ENCODE peak calls at places on chromosomes 13 and 19, in nine cellular contexts. L is hepatocyte, X is PC-3, I is GM23248, J is SK-N-SH, D is GM23338, F is HCT116, V is neural progenitor cell, N is MM.1S. T is an unnamed sample.

GRCh38 chr13:82011355-82011754 is 1670.4 kb upstream of the SPRY2 start:
- DNase-seq in L (no peak), F (no peak), J (no peak), N (no peak), D (peak), V (no peak), I (no peak), X (no peak), T (no peak)

GRCh38 chr19:46009530-46010510 is 13.0 kb downstream of the PGLYRP1 start:
- DNase-seq in N (peak), L (peak), D (peak), V (peak), X (peak), F (peak), I (peak), J (peak), T (peak)

GRCh38 chr19:36819130-36819630 is 19.0 kb downstream of the ZNF790 start:
- DNase-seq in V (no peak), X (no peak), F (no peak), L (no peak), J (no peak), D (peak), N (no peak), I (peak), T (no peak)

GRCh38 chr13:92896842-92897241 is 329.8 kb upstream of the GPC6 start:
- DNase-seq in L (peak), J (peak), V (peak), I (peak), X (peak), F (no peak), N (peak), D (peak), T (peak)

GRCh38 chr19:18433735-18434398 is 4.1 kb downstream of the ISYNA1 start:
- DNase-seq in L (no peak), N (no peak), V (peak), D (peak), X (no peak), F (no peak), I (no peak), J (peak), T (no peak)

GRCh38 chr13:26024558-26024957 is 27.3 kb downstream of the SHISA2 start:
- DNase-seq in F (no peak), L (no peak), X (no peak), N (no peak), D (no peak), J (no peak), V (peak), I (no peak), T (no peak)

GRCh38 chr13:113441661-113442060 is 11.6 kb downstream of the ADPRHL1 start:
- DNase-seq in I (no peak), D (no peak), N (no peak), L (no peak), F (no peak), X (no peak), J (no peak), V (no peak), T (no peak)

GRCh38 chr13:111964411-111965035 is 102.4 kb upstream of the SOX1 start:
- DNase-seq in J (no peak), D (no peak), I (no peak), X (no peak), F (no peak), V (no peak), N (no peak), L (no peak), T (no peak)

GRCh38 chr13:56510836-56511235 is 629.9 kb upstream of the PRR20A start:
- DNase-seq in I (no peak), F (no peak), D (no peak), L (no peak), V (no peak), X (no peak), J (no peak), N (no peak), T (no peak)

GRCh38 chr13:34347784-34348573 is 530.0 kb downstream of the RFC3 start:
- DNase-seq in J (no peak), D (peak), L (peak), V (no peak), F (no peak), I (no peak), N (no peak), X (peak), T (no peak)

GRCh38 chr13:27374126-27374613 is 50.2 kb upstream of the GTF3A start:
- DNase-seq in I (peak), N (no peak), X (peak), J (no peak), F (no peak), V (no peak), L (no peak), D (no peak), T (no peak)

GRCh38 chr19:29086182-29086581 is 126.8 kb downstream of the UQCRFS1 start:
- DNase-seq in I (no peak), D (no peak), V (no peak), N (no peak), L (peak), X (no peak), J (no peak), F (no peak), T (no peak)

GRCh38 chr19:30263719-30264440 is 108.3 kb upstream of the ZNF536 start:
- DNase-seq in N (no peak), L (no peak), J (peak), V (no peak), I (peak), F (no peak), D (no peak), X (no peak), T (no peak)

GRCh38 chr13:21458457-21458815 is 667 bp downstream of the ZDHHC20 start:
- DNase-seq in D (peak), L (peak), X (peak), N (peak), F (no peak), I (peak), J (peak), V (peak), T (peak)

GRCh38 chr19:42233638-42234292 is 8.6 kb downstream of the GSK3A start:
- DNase-seq in X (no peak), J (no peak), N (no peak), L (peak), I (no peak), F (no peak), V (no peak), D (no peak), T (no peak)

GRCh38 chr19:18468517-18468916 is 30.6 kb upstream of the ISYNA1 start:
- DNase-seq in L (no peak), V (no peak), J (no peak), F (no peak), N (no peak), I (peak), D (no peak), X (peak), T (no peak)

GRCh38 chr19:46408611-46409039 is 4.7 kb downstream of the CCDC8 start:
- DNase-seq in N (no peak), X (no peak), L (peak), J (no peak), I (peak), F (no peak), V (peak), D (no peak), T (no peak)

GRCh38 chr13:44459674-44460073 is 86.0 kb downstream of the SERP2 start:
- DNase-seq in J (no peak), D (no peak), I (no peak), X (no peak), L (no peak), N (no peak), F (no peak), V (no peak), T (no peak)

GRCh38 chr19:17555929-17556813 is 722 bp downstream of the COLGALT1 start:
- DNase-seq in N (peak), V (peak), D (peak), F (no peak), L (peak), J (peak), X (peak), I (peak), T (peak)

GRCh38 chr13:85828094-85828684 is 29.0 kb upstream of the SLITRK6 start:
- DNase-seq in L (peak), X (peak), N (peak), I (peak), J (peak), D (peak), V (peak), F (peak), T (peak)

GRCh38 chr19:42480335-42481095 is 37.8 kb upstream of the CXCL17 start:
- DNase-seq in F (no peak), X (peak), N (no peak), D (no peak), I (peak), J (no peak), V (no peak), L (peak), T (no peak)

GRCh38 chr19:46206176-46206575 is 23.4 kb upstream of the IGFL1 start:
- DNase-seq in X (peak), L (no peak), F (no peak), D (no peak), I (no peak), N (no peak), J (no peak), V (no peak), T (no peak)

GRCh38 chr13:72808917-72809500 is 27.1 kb downstream of the PIBF1 start:
- DNase-seq in F (no peak), J (peak), V (peak), I (peak), X (peak), L (peak), N (peak), D (peak), T (peak)
- TF ChIP-seq EZH2phosphoT487 in F (no peak), J (no peak), V (no peak), I (no peak), X (no peak), L (no peak), N (no peak), D (no peak), T (no peak)

DNA sequence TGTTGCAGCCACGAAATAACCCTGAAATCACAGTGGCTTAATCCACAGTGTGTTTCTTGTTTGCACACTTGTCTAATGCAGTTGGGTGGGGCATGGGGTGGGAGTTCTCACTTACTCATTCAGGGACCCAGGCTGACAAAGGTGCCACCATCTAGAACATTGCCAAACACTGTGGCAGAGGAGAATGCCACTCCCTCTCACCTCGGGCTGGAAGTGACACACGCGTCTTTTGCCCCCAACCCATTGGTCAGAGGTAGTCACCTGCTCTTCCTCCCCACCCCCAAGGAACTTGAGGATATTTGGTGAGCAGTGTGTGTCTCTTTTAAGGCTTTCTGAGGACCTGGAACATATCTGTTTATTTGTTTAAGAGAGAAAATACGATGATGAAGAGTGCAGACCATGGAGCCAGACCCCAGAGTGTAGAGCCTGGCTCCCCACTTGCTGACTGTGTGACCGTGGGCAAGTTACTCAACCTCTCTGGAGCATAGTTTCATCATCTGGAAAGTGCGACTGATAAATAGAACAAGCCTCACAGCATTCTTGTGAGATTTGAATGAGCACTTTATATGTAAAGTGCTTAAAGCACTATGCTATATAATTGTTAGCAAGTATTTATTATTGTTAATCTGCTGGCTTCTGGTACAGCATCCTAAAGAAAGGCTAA is 17.4 kb downstream of the GPR183 start:
- DNase-seq in I (no peak), J (no peak), V (no peak), D (no peak), L (no peak), N (no peak), X (no peak), F (no peak), T (no peak)
- TF ChIP-seq EZH2phosphoT487 in I (no peak), J (no peak), V (no peak), D (no peak), L (no peak), N (no peak), X (no peak), F (no peak), T (no peak)

GRCh38 chr19:4140237-4140711 is 13.2 kb upstream of the CREB3L3 start:
- DNase-seq in V (peak), X (peak), D (peak), I (peak), L (peak), F (peak), N (peak), J (peak), T (peak)
- TF ChIP-seq EZH2phosphoT487 in V (no peak), X (no peak), D (no peak), I (no peak), L (no peak), F (no peak), N (no peak), J (no peak), T (no peak)

DNA sequence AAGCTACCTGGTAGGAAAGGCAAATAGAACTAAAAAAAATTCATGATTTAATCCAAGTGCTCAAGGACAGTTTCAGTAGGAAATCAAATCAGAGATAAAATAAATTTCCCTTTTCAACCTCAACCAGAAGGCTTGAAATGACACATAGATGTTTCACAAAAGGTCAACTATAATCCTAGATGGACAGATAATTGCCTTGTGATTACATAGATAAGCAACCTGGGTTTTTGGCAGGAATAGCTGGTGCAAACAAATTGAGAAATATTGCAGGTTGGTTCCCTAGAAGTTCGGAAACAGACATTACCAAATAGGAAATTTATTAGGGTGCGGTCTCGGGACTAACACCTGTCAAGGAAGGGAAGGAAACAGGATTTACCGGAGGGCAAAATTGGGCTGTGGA is 497.4 kb downstream of the COG6 start:
- DNase-seq in V (no peak), F (no peak), X (no peak), I (no peak), D (no peak), J (no peak), L (no peak), N (no peak), T (no peak)
- TF ChIP-seq EZH2phosphoT487 in V (no peak), F (no peak), X (no peak), I (no peak), D (no peak), J (no peak), L (no peak), N (no peak), T (no peak)

GRCh38 chr13:98105929-98106336 is 37.0 kb upstream of the FARP1 start:
- DNase-seq in J (no peak), X (peak), V (no peak), I (peak), D (no peak), L (peak), N (no peak), F (no peak), T (no peak)

GRCh38 chr13:98108330-98108729 is 34.6 kb upstream of the FARP1 start:
- DNase-seq in F (no peak), D (no peak), N (no peak), J (no peak), L (no peak), V (no peak), X (no peak), I (peak), T (no peak)

GRCh38 chr13:98099627-98100026 is 43.3 kb upstream of the FARP1 start:
- DNase-seq in F (no peak), I (no peak), J (no peak), V (no peak), D (no peak), L (no peak), X (no peak), N (no peak), T (no peak)

GRCh38 chr13:98103531-98103930 is 39.4 kb upstream of the FARP1 start:
- DNase-seq in V (no peak), L (no peak), D (no peak), N (no peak), J (no peak), I (peak), X (peak), F (no peak), T (no peak)

GRCh38 chr13:98103942-98104880 is 38.7 kb upstream of the FARP1 start:
- DNase-seq in J (peak), D (peak), L (no peak), V (no peak), I (peak), X (peak), F (no peak), N (no peak), T (no peak)
- TF ChIP-seq EZH2phosphoT487 in J (no peak), D (no peak), L (no peak), V (no peak), I (no peak), X (no peak), F (no peak), N (no peak), T (no peak)

GRCh38 chr19:4077800-4078683 is 11.3 kb upstream of the ZBTB7A start:
- DNase-seq in N (peak), J (no peak), X (peak), D (peak), F (no peak), L (peak), I (peak), V (no peak), T (peak)
- TF ChIP-seq EZH2phosphoT487 in N (no peak), J (no peak), X (no peak), D (no peak), F (no peak), L (no peak), I (no peak), V (no peak), T (no peak)

DNA sequence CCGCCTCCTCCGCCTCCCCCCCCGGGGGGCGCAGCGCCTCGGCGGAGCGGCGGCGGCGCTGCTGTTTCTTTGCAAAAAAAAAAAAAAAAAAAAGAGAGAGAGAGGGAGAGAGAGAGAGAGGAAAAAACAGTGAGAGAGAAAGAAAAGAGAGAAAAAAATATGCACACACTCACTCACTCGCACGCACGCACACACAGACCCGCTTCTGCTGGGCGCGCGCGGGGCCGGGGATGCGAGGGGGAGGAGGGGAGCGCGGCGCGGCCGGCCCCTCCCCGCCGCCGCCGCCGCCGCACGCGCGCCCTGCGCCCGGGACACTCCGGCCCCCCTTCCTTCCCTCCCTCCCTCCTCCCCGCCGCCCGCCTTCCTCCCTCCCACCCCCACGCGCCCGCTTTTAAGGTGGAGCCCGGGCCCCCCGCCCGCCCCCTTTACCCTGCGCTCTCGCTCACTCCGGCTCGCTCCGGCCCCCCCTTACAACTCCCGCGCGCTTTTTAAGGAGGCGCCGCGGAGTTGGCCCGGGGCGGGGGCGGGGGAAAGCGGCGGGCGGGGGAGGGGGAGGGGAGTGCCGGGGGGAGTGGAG is at the start of gene SAMD1:
- DNase-seq in X (peak), V (peak), I (peak), L (peak), N (peak), F (peak), J (peak), D (peak), T (peak)
- TF ChIP-seq EZH2phosphoT487 in X (no peak), V (no peak), I (no peak), L (no peak), N (no peak), F (no peak), J (no peak), D (no peak), T (no peak)